ENCODE peak calls at places on chromosome 1, in six cellular contexts. K is CD4-positive, alpha-beta T cell; V is SJCRH30; P is psoas muscle; B is glutamatergic neuron; N is mesendoderm. X is an unnamed sample.

GRCh38 chr1:58858344-58858673 is 74.5 kb upstream of the JUN start:
- DNase-seq in K (peak), V (no peak), P (no peak), B (no peak), N (no peak), X (no peak)

GRCh38 chr1:37448691-37449417 is 25.5 kb upstream of the ZC3H12A start:
- DNase-seq in K (no peak), V (no peak), P (no peak), B (no peak), N (peak), X (peak)

GRCh38 chr1:178619104-178619503 is 105.9 kb upstream of the RALGPS2 start:
- DNase-seq in K (no peak), V (no peak), P (no peak), B (no peak), N (no peak), X (no peak)

GRCh38 chr1:107739651-107740050 is 225.3 kb downstream of the VAV3 start:
- DNase-seq in K (no peak), V (no peak), P (no peak), B (no peak), N (peak), X (no peak)

GRCh38 chr1:40592107-40592773 is 60.8 kb downstream of the ZNF684 start:
- DNase-seq in K (no peak), V (peak), P (no peak), B (no peak), N (peak), X (peak)

GRCh38 chr1:1399870-1400575 is 888 bp upstream of the CCNL2 start:
- DNase-seq in K (no peak), V (no peak), P (no peak), B (no peak), N (no peak), X (no peak)

GRCh38 chr1:47023268-47024137 is at the start of gene CYP4X1:
- DNase-seq in K (no peak), V (no peak), P (peak), B (peak), N (peak), X (no peak)

GRCh38 chr1:116786049-116786448 is 31.8 kb downstream of the CD2 start:
- DNase-seq in K (no peak), V (no peak), P (no peak), B (no peak), N (no peak), X (no peak)

GRCh38 chr1:8394456-8395321 is 76.8 kb downstream of the SLC45A1 start:
- DNase-seq in K (no peak), V (no peak), P (no peak), B (no peak), N (no peak), X (peak)

GRCh38 chr1:158154501-158154900 is 26.2 kb upstream of the CD1D start:
- DNase-seq in K (no peak), V (no peak), P (no peak), B (no peak), N (peak), X (no peak)

GRCh38 chr1:104760017-104760416 is 1010.3 kb downstream of the AMY1C start:
- DNase-seq in K (no peak), V (no peak), P (no peak), B (no peak), N (no peak), X (no peak)

GRCh38 chr1:165949335-165950130 is 122.1 kb downstream of the UCK2 start:
- DNase-seq in K (no peak), V (peak), P (no peak), B (no peak), N (peak), X (no peak)

GRCh38 chr1:41936107-41936506 is 17.4 kb upstream of the HIVEP3 start:
- DNase-seq in K (no peak), V (no peak), P (no peak), B (no peak), N (no peak), X (peak)

GRCh38 chr1:240337795-240338194 is 246.1 kb downstream of the FMN2 start:
- DNase-seq in K (no peak), V (no peak), P (no peak), B (no peak), N (no peak), X (peak)

X was measured in bronchial epithelial cell.